ENCODE peak calls at places on chromosome 5, in six cellular contexts. K is hepatocyte, N is tibial nerve, I is sigmoid colon, U is heart right ventricle, Z is pancreas. V is an unnamed sample.

GRCh38 chr5:40078907-40079575 is 600.7 kb upstream of the PTGER4 start:
- DNase-seq in K (no peak), N (no peak), I (no peak), U (no peak), Z (no peak), V (no peak)

GRCh38 chr5:154132718-154133307 is 57.7 kb upstream of the GALNT10 start:
- DNase-seq in K (no peak), N (no peak), I (no peak), U (no peak), Z (no peak), V (no peak)

GRCh38 chr5:77864997-77865396 is 88.9 kb upstream of the TBCA start:
- DNase-seq in K (no peak), N (no peak), I (no peak), U (no peak), Z (no peak), V (no peak)

GRCh38 chr5:64147849-64148441 is 17.7 kb upstream of the RNF180 start:
- DNase-seq in K (peak; percentile 74), N (no peak), I (peak; percentile 73), U (peak; percentile 63), Z (peak; percentile 49), V (peak; percentile 40)

GRCh38 chr5:33146916-33147315 is 293.8 kb upstream of the TARS1 start:
- DNase-seq in K (no peak), N (no peak), I (no peak), U (no peak), Z (no peak), V (peak; percentile 33)

GRCh38 chr5:41246376-41246775 is 33.0 kb upstream of the C6 start:
- DNase-seq in K (peak; percentile 53), N (no peak), I (no peak), U (no peak), Z (no peak), V (peak; percentile 3)

GRCh38 chr5:83718195-83718825 is 2.3 kb downstream of the HAPLN1 start:
- DNase-seq in K (peak; percentile 85), N (no peak), I (no peak), U (peak; percentile 55), Z (peak; percentile 5), V (peak; percentile 71)

GRCh38 chr5:111694183-111694582 is 62.8 kb downstream of the NREP start:
- DNase-seq in K (no peak), N (no peak), I (no peak), U (no peak), Z (no peak), V (peak; percentile 91)

GRCh38 chr5:138869763-138870500 is 5.2 kb downstream of the LRRTM2 start:
- DNase-seq in K (no peak), N (no peak), I (no peak), U (no peak), Z (no peak), V (no peak)

GRCh38 chr5:28766565-28767158 is 1728.3 kb upstream of the CDH9 start:
- DNase-seq in K (peak; percentile 59), N (no peak), I (no peak), U (no peak), Z (no peak), V (peak; percentile 8)

GRCh38 chr5:76402251-76402879 is 720 bp upstream of the IQGAP2 start:
- DNase-seq in K (peak; percentile 71), N (no peak), I (no peak), U (peak; percentile 46), Z (peak; percentile 51), V (no peak)

GRCh38 chr5:77168884-77169254 is 41.6 kb upstream of the PDE8B start:
- DNase-seq in K (peak; percentile 54), N (no peak), I (no peak), U (no peak), Z (no peak), V (no peak)

GRCh38 chr5:154570572-154571324 is 92.7 kb upstream of the HAND1 start:
- DNase-seq in K (no peak), N (no peak), I (no peak), U (no peak), Z (no peak), V (no peak)

GRCh38 chr5:10789021-10789420 is 28.0 kb upstream of the DAP start:
- DNase-seq in K (no peak), N (no peak), I (no peak), U (peak; percentile 11), Z (no peak), V (peak; percentile 92)

GRCh38 chr5:38888023-38888422 is 42.2 kb downstream of the OSMR start:
- DNase-seq in K (no peak), N (no peak), I (no peak), U (no peak), Z (no peak), V (no peak)

GRCh38 chr5:169650701-169651331 is 13.7 kb downstream of the DOCK2 start:
- DNase-seq in K (no peak), N (no peak), I (no peak), U (no peak), Z (no peak), V (peak; percentile 60)

GRCh38 chr5:68872088-68872842 is 221.5 kb upstream of the SLC30A5 start:
- DNase-seq in K (no peak), N (no peak), I (no peak), U (no peak), Z (no peak), V (no peak)

GRCh38 chr5:181189363-181189961 is 15.5 kb downstream of the TRIM7 start:
- DNase-seq in K (peak; percentile 48), N (no peak), I (no peak), U (no peak), Z (no peak), V (peak; percentile 28)

GRCh38 chr5:80481019-80481893 is 6.6 kb upstream of the FAM151B start:
- DNase-seq in K (peak; percentile 44), N (no peak), I (no peak), U (no peak), Z (peak; percentile 10), V (peak; percentile 69)

GRCh38 chr5:132753135-132753987 is 6.1 kb downstream of the CCNI2 start:
- DNase-seq in K (no peak), N (no peak), I (peak; percentile 46), U (no peak), Z (no peak), V (no peak)

GRCh38 chr5:163165277-163165676 is 272.1 kb upstream of the CCNG1 start:
- DNase-seq in K (no peak), N (no peak), I (no peak), U (no peak), Z (no peak), V (no peak)

GRCh38 chr5:69238760-69239251 is 4.1 kb downstream of the CDK7 start:
- DNase-seq in K (no peak), N (no peak), I (no peak), U (no peak), Z (no peak), V (peak; percentile 75)

GRCh38 chr5:157845894-157846598 is 12.9 kb downstream of the CLINT1 start:
- DNase-seq in K (no peak), N (no peak), I (no peak), U (no peak), Z (no peak), V (no peak)

GRCh38 chr5:52895070-52895469 is 94.1 kb upstream of the ITGA2 start:
- DNase-seq in K (no peak), N (no peak), I (no peak), U (no peak), Z (no peak), V (no peak)

GRCh38 chr5:154236-154635 is 37.1 kb upstream of the LRRC14B start:
- DNase-seq in K (no peak), N (no peak), I (no peak), U (no peak), Z (no peak), V (no peak)

GRCh38 chr5:37825334-37825915 is 14.4 kb downstream of the GDNF start:
- DNase-seq in K (no peak), N (no peak), I (no peak), U (no peak), Z (no peak), V (no peak)

GRCh38 chr5:72355706-72356299 is 35.6 kb downstream of the PTCD2 start:
- DNase-seq in K (peak; percentile 52), N (no peak), I (no peak), U (no peak), Z (no peak), V (peak; percentile 43)

GRCh38 chr5:102617857-102618187 is 119.0 kb upstream of the SLCO6A1 start:
- DNase-seq in K (peak; percentile 44), N (no peak), I (peak; percentile 71), U (no peak), Z (no peak), V (peak; percentile 90)

GRCh38 chr5:130286971-130287370 is 382.7 kb downstream of the CHSY3 start:
- DNase-seq in K (no peak), N (no peak), I (no peak), U (no peak), Z (no peak), V (peak; percentile 27)

GRCh38 chr5:179967489-179967888 is 59.8 kb upstream of the TBC1D9B start:
- DNase-seq in K (peak; percentile 49), N (no peak), I (no peak), U (no peak), Z (no peak), V (no peak)

GRCh38 chr5:54545796-54546195 is 28.2 kb downstream of the SNX18 start:
- DNase-seq in K (no peak), N (no peak), I (no peak), U (no peak), Z (no peak), V (no peak)

GRCh38 chr5:50463047-50463446 is 22.0 kb upstream of the EMB start:
- DNase-seq in K (no peak), N (no peak), I (no peak), U (no peak), Z (no peak), V (no peak)
- H3K4me3 ChIP-seq in K (no peak overlapping the region), N (no peak overlapping the region), I (no peak overlapping the region), U (no peak overlapping the region), Z (no peak overlapping the region), V (no peak overlapping the region)

GRCh38 chr5:74673011-74673790 is 11.8 kb upstream of the HEXB start:
- DNase-seq in K (peak; percentile 44), N (no peak), I (no peak), U (peak; percentile 17), Z (no peak), V (peak; percentile 63)
- TF ChIP-seq CTCF in K (peak; percentile 64), N (peak; percentile 29), I (no peak), U (peak; percentile 50), Z (no peak), V (peak; percentile 58)

GRCh38 chr5:148374693-148375360 is 8.9 kb upstream of the FBXO38 start:
- DNase-seq in K (peak; percentile 85), N (no peak), I (no peak), U (no peak), Z (peak; percentile 9), V (peak; percentile 75)
- H3K4me3 ChIP-seq in K (no peak overlapping the region), N (no peak overlapping the region), I (no peak overlapping the region), U (no peak overlapping the region), Z (no peak overlapping the region), V (no peak overlapping the region)

GRCh38 chr5:56316302-56316994 is 83.3 kb upstream of the ANKRD55 start:
- DNase-seq in K (no peak), N (no peak), I (no peak), U (no peak), Z (no peak), V (no peak)

GRCh38 chr5:56313004-56313531 is 79.9 kb upstream of the ANKRD55 start:
- DNase-seq in K (no peak), N (no peak), I (no peak), U (no peak), Z (no peak), V (no peak)

GRCh38 chr5:56313596-56313995 is 80.5 kb upstream of the ANKRD55 start:
- DNase-seq in K (no peak), N (no peak), I (no peak), U (no peak), Z (no peak), V (no peak)

GRCh38 chr5:56311306-56311904 is 78.3 kb upstream of the ANKRD55 start:
- DNase-seq in K (no peak), N (no peak), I (no peak), U (no peak), Z (peak; percentile 54), V (no peak)

GRCh38 chr5:56314536-56314935 is 81.4 kb upstream of the ANKRD55 start:
- DNase-seq in K (peak; percentile 39), N (no peak), I (no peak), U (no peak), Z (no peak), V (no peak)
- TF ChIP-seq CTCF in K (peak; percentile 25), N (no peak), I (no peak), U (peak; percentile 34), Z (no peak), V (peak; percentile 38)

V was measured in AG10803.